ENCODE peak calls at places on chromosomes 13 and 19, in nine cellular contexts. W is cardiac muscle cell; C is stimulated activated CD8-positive, alpha-beta memory T cell treated with anti-CD3 and anti-CD28 coated beads, Interleukin-12 subunit alpha, Interleukin-12 subunit beta, amount 100 ng/mL, for 4 hours; N is chondrocyte; S is putamen; G is activated T-helper 1 cell treated with Interleukin-2 at 50 U/mL for 16 hours; E is AG04450; I is adrenal gland; J is A172. Q is an unnamed sample.
A peak's percentile ranks its signal among the peaks of the same experiment; 100 is the strongest.

GRCh38 chr13:31236211-31236786 is 36.5 kb downstream of the B3GLCT start:
- DNase-seq in N (no peak), G (no peak), E (peak; percentile 15), S (no peak), C (no peak), W (peak; percentile 40), I (no peak), J (peak; percentile 16), Q (peak; percentile 34)

GRCh38 chr19:344625-345319 is at the start of gene MIER2:
- DNase-seq in S (peak; percentile 76), E (peak; percentile 16), W (peak; percentile 86), N (peak; percentile 95), J (peak; percentile 62), I (peak; percentile 78), G (peak; percentile 87), C (peak; percentile 87), Q (peak; percentile 81)

GRCh38 chr19:512548-513365 is 5.5 kb downstream of the TPGS1 start:
- DNase-seq in C (no peak), J (no peak), S (no peak), G (no peak), E (no peak), I (no peak), N (peak; percentile 89), W (peak; percentile 43), Q (no peak)

GRCh38 chr13:30708541-30708940 is 26.8 kb upstream of the ALOX5AP start:
- DNase-seq in W (no peak), S (no peak), E (no peak), G (no peak), J (peak; percentile 19), I (no peak), N (no peak), C (no peak), Q (no peak)

GRCh38 chr13:112250788-112251445 is 125.2 kb upstream of the SPACA7 start:
- DNase-seq in G (no peak), J (no peak), I (no peak), N (no peak), E (no peak), C (no peak), S (no peak), W (no peak), Q (no peak)

GRCh38 chr13:114087430-114087829 is 45.0 kb downstream of the RASA3 start:
- DNase-seq in E (no peak), J (no peak), W (no peak), I (peak; percentile 6), G (no peak), C (no peak), N (peak; percentile 87), S (no peak), Q (no peak)

GRCh38 chr13:112720251-112720650 is 30.4 kb downstream of the ATP11A start:
- DNase-seq in E (no peak), W (no peak), S (no peak), J (no peak), G (no peak), C (no peak), N (no peak), I (no peak), Q (no peak)

GRCh38 chr13:75749407-75749806 is 113.3 kb downstream of the LMO7 start:
- DNase-seq in G (no peak), E (no peak), W (no peak), C (no peak), S (no peak), N (no peak), I (no peak), J (peak; percentile 52), Q (no peak)

GRCh38 chr19:58558066-58558622 is at the start of gene UBE2M:
- DNase-seq in I (peak; percentile 79), E (no peak), J (peak; percentile 36), G (no peak), C (no peak), N (peak; percentile 82), W (peak; percentile 68), S (no peak), Q (no peak)

GRCh38 chr13:97892717-97893116 is 60.8 kb upstream of the IPO5 start:
- DNase-seq in W (no peak), G (no peak), I (no peak), S (no peak), J (peak; percentile 19), E (no peak), C (no peak), N (no peak), Q (no peak)

GRCh38 chr19:16315825-16316505 is 8.7 kb upstream of the KLF2 start:
- DNase-seq in J (peak; percentile 80), N (no peak), S (no peak), G (no peak), I (peak; percentile 73), E (peak; percentile 98), W (peak; percentile 48), C (no peak), Q (no peak)

GRCh38 chr19:6161271-6161850 is 25.9 kb downstream of the ACSBG2 start:
- DNase-seq in J (peak; percentile 32), I (no peak), N (no peak), S (no peak), E (no peak), W (no peak), C (no peak), G (peak; percentile 16), Q (no peak)

GRCh38 chr19:4803736-4804695 is 12.5 kb downstream of the FEM1A start:
- DNase-seq in I (peak; percentile 60), J (peak; percentile 58), G (peak; percentile 31), N (no peak), W (peak; percentile 86), E (no peak), S (no peak), C (peak; percentile 30), Q (peak; percentile 59)

GRCh38 chr13:72757792-72758535 is 23.7 kb downstream of the DIS3 start:
- DNase-seq in C (no peak), S (no peak), I (no peak), J (peak; percentile 1), N (no peak), W (no peak), E (no peak), G (no peak), Q (no peak)

GRCh38 chr19:42563352-42564210 is 31.1 kb downstream of the CEACAM8 start:
- DNase-seq in G (no peak), N (no peak), S (peak; percentile 45), E (no peak), W (peak; percentile 73), C (no peak), I (peak; percentile 59), J (peak; percentile 61), Q (peak; percentile 83)

GRCh38 chr19:38402967-38403674 is at the start of gene FAM98C:
- DNase-seq in G (peak; percentile 98), E (peak; percentile 85), C (peak; percentile 95), J (peak; percentile 93), N (no peak), W (peak; percentile 98), I (peak; percentile 97), S (peak; percentile 97), Q (peak; percentile 97)

GRCh38 chr19:51029718-51030117 is 3.3 kb upstream of the KLK11 start:
- DNase-seq in G (no peak), E (no peak), N (no peak), C (no peak), J (no peak), S (no peak), I (no peak), W (no peak), Q (no peak)

GRCh38 chr13:110669036-110669435 is 36.9 kb downstream of the CARS2 start:
- DNase-seq in N (no peak), G (no peak), W (no peak), C (no peak), I (no peak), E (no peak), J (no peak), S (no peak), Q (no peak)

GRCh38 chr19:45402469-45403070 is 2.3 kb downstream of the PPP1R13L start:
- DNase-seq in G (no peak), J (peak; percentile 50), W (peak; percentile 80), E (no peak), S (no peak), I (no peak), N (no peak), C (no peak), Q (no peak)

GRCh38 chr13:20686167-20686566 is 17.3 kb upstream of the IL17D start:
- DNase-seq in G (no peak), N (no peak), W (no peak), E (no peak), S (no peak), I (no peak), C (no peak), J (no peak), Q (no peak)

GRCh38 chr13:47146136-47146535 is 249.3 kb upstream of the HTR2A start:
- DNase-seq in I (no peak), C (no peak), J (no peak), S (no peak), G (no peak), E (peak; percentile 74), N (no peak), W (no peak), Q (no peak)

GRCh38 chr19:53870485-53870844 is 2.8 kb downstream of the MYADM start:
- DNase-seq in E (no peak), I (peak; percentile 49), C (no peak), G (no peak), S (no peak), W (no peak), N (no peak), J (no peak), Q (peak; percentile 56)

GRCh38 chr13:110913911-110914292 is 967 bp downstream of the ANKRD10 start:
- DNase-seq in N (no peak), I (no peak), C (no peak), S (no peak), J (no peak), G (no peak), E (no peak), W (no peak), Q (no peak)

GRCh38 chr13:27233964-27234363 is 17.4 kb upstream of the RPL21 start:
- DNase-seq in I (no peak), W (no peak), C (no peak), S (no peak), G (no peak), N (no peak), J (no peak), E (no peak), Q (no peak)

GRCh38 chr19:3507371-3508120 is 1.4 kb downstream of the FZR1 start:
- DNase-seq in C (no peak), N (no peak), E (no peak), S (no peak), W (peak; percentile 28), G (no peak), I (no peak), J (peak; percentile 27), Q (no peak)

GRCh38 chr19:12939292-12939606 is 840 bp downstream of the CALR start:
- DNase-seq in G (no peak), S (no peak), J (no peak), E (no peak), I (peak; percentile 58), W (no peak), N (no peak), C (no peak), Q (no peak)

GRCh38 chr19:45101796-45102195 is 8.8 kb downstream of the PPP1R37 start:
- DNase-seq in N (no peak), E (no peak), J (no peak), C (no peak), S (no peak), W (no peak), I (peak; percentile 67), G (no peak), Q (no peak)